ENCODE peak calls at places on chromosome 14, in five cellular contexts. One of them, this sample, is unnamed.
A peak's percentile ranks its signal among the peaks of the same experiment; 100 is the strongest.

GRCh38 chr14:48957486-48957885 is 628.7 kb downstream of the RPS29 start:
- DNase-seq in left lung: no peak
- DNase-seq in heart right ventricle: no peak
- DNase-seq in tibial nerve: no peak
- DNase-seq in CD8-positive, alpha-beta T cell: no peak
- DNase-seq in this sample: no peak

GRCh38 chr14:72576258-72576657 is 317.6 kb downstream of the DPF3 start:
- DNase-seq in left lung: no peak
- DNase-seq in CD8-positive, alpha-beta T cell: no peak
- DNase-seq in tibial nerve: no peak
- DNase-seq in heart right ventricle: no peak
- DNase-seq in this sample: no peak

GRCh38 chr14:33563492-33563891 is 387.4 kb downstream of the EGLN3 start:
- DNase-seq in CD8-positive, alpha-beta T cell: no peak
- DNase-seq in tibial nerve: no peak
- DNase-seq in heart right ventricle: no peak
- DNase-seq in left lung: no peak
- DNase-seq in this sample: no peak

GRCh38 chr14:23646648-23647549 is 10.7 kb downstream of the DHRS2 start:
- DNase-seq in CD8-positive, alpha-beta T cell: no peak
- DNase-seq in left lung: no peak
- DNase-seq in heart right ventricle: no peak
- DNase-seq in tibial nerve: no peak
- DNase-seq in this sample: no peak

GRCh38 chr14:94458558-94459200 is 6.1 kb upstream of the SERPINA11 start:
- DNase-seq in left lung: no peak
- DNase-seq in tibial nerve: no peak
- DNase-seq in CD8-positive, alpha-beta T cell: no peak
- DNase-seq in heart right ventricle: no peak
- DNase-seq in this sample: no peak

GRCh38 chr14:61474671-61475070 is 153.3 kb downstream of the PRKCH start:
- DNase-seq in tibial nerve: no peak
- DNase-seq in heart right ventricle: no peak
- DNase-seq in CD8-positive, alpha-beta T cell: peak; percentile 32
- DNase-seq in left lung: no peak
- DNase-seq in this sample: no peak

GRCh38 chr14:69941768-69942742 is 62.8 kb downstream of the SMOC1 start:
- DNase-seq in CD8-positive, alpha-beta T cell: no peak
- DNase-seq in heart right ventricle: no peak
- DNase-seq in tibial nerve: no peak
- DNase-seq in left lung: no peak
- DNase-seq in this sample: no peak

GRCh38 chr14:32150392-32150791 is 51.5 kb upstream of the RNU6-7 start:
- DNase-seq in tibial nerve: no peak
- DNase-seq in heart right ventricle: no peak
- DNase-seq in left lung: no peak
- DNase-seq in CD8-positive, alpha-beta T cell: no peak
- DNase-seq in this sample: no peak

GRCh38 chr14:59254146-59254910 is 65.9 kb downstream of the DAAM1 start:
- DNase-seq in tibial nerve: peak; percentile 47
- DNase-seq in CD8-positive, alpha-beta T cell: no peak
- DNase-seq in left lung: peak; percentile 79
- DNase-seq in heart right ventricle: peak; percentile 89
- DNase-seq in this sample: no peak

GRCh38 chr14:88682495-88683114 is 110.1 kb downstream of the EML5 start:
- DNase-seq in tibial nerve: no peak
- DNase-seq in heart right ventricle: no peak
- DNase-seq in CD8-positive, alpha-beta T cell: no peak
- DNase-seq in left lung: no peak
- DNase-seq in this sample: no peak

GRCh38 chr14:102645746-102646440 is 53.4 kb downstream of the RCOR1 start:
- DNase-seq in tibial nerve: no peak
- DNase-seq in CD8-positive, alpha-beta T cell: no peak
- DNase-seq in left lung: no peak
- DNase-seq in heart right ventricle: no peak
- DNase-seq in this sample: no peak

GRCh38 chr14:60311417-60311816 is 62.4 kb downstream of the PPM1A start:
- DNase-seq in tibial nerve: no peak
- DNase-seq in CD8-positive, alpha-beta T cell: no peak
- DNase-seq in heart right ventricle: no peak
- DNase-seq in left lung: no peak
- DNase-seq in this sample: no peak

GRCh38 chr14:105844047-105844630 is 317.8 kb downstream of the TMEM121 start:
- DNase-seq in tibial nerve: no peak
- DNase-seq in CD8-positive, alpha-beta T cell: no peak
- DNase-seq in heart right ventricle: no peak
- DNase-seq in left lung: peak; percentile 18
- DNase-seq in this sample: no peak

GRCh38 chr14:75978249-75978731 is 3.5 kb downstream of the TGFB3 start:
- DNase-seq in tibial nerve: no peak
- DNase-seq in CD8-positive, alpha-beta T cell: peak; percentile 65
- DNase-seq in left lung: no peak
- DNase-seq in heart right ventricle: no peak
- DNase-seq in this sample: no peak

GRCh38 chr14:38004610-38004879 is 203.2 kb upstream of the SSTR1 start:
- DNase-seq in tibial nerve: no peak
- DNase-seq in CD8-positive, alpha-beta T cell: no peak
- DNase-seq in left lung: no peak
- DNase-seq in heart right ventricle: no peak
- DNase-seq in this sample: no peak

GRCh38 chr14:36654185-36655053 is 7.2 kb upstream of the PAX9 start:
- DNase-seq in left lung: no peak
- DNase-seq in CD8-positive, alpha-beta T cell: no peak
- DNase-seq in tibial nerve: no peak
- DNase-seq in heart right ventricle: no peak
- DNase-seq in this sample: no peak

GRCh38 chr14:36652542-36653201 is 9.0 kb upstream of the PAX9 start:
- DNase-seq in CD8-positive, alpha-beta T cell: no peak
- DNase-seq in heart right ventricle: no peak
- DNase-seq in left lung: no peak
- DNase-seq in tibial nerve: no peak
- DNase-seq in this sample: no peak

GRCh38 chr14:36655571-36655962 is 6.1 kb upstream of the PAX9 start:
- DNase-seq in tibial nerve: no peak
- DNase-seq in CD8-positive, alpha-beta T cell: no peak
- DNase-seq in left lung: no peak
- DNase-seq in heart right ventricle: no peak
- DNase-seq in this sample: no peak

GRCh38 chr14:36655054-36655381 is 6.6 kb upstream of the PAX9 start:
- DNase-seq in heart right ventricle: no peak
- DNase-seq in tibial nerve: no peak
- DNase-seq in left lung: no peak
- DNase-seq in CD8-positive, alpha-beta T cell: no peak
- DNase-seq in this sample: no peak

DNA sequence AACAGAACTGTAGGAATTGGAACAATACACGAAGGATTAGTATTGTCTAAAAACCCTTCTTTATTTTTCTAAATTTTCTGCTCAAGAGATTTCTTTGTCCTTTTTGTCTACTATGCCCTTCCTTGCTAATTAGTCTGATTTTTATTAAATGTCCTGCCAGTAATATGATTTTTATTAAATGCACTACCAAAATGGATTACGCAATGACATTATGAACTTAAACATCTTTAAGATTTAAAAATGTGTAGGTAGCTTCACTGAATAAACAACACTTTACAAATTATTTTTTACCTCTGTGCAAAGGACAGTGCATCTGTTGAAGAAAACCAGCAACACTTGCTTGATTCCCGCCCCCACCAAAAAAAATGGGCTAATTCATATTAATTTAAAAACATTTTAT is 8.2 kb upstream of the PAX9 start:
- DNase-seq in heart right ventricle: no peak
- DNase-seq in tibial nerve: no peak
- DNase-seq in left lung: no peak
- DNase-seq in CD8-positive, alpha-beta T cell: no peak
- DNase-seq in this sample: no peak
- H3K27me3 ChIP-seq in heart right ventricle: peaks cover 100% of the 10 kb centered on the region
- H3K27me3 ChIP-seq in tibial nerve: peaks cover 100% of the 10 kb centered on the region
- H3K27me3 ChIP-seq in left lung: peaks cover 100% of the 10 kb centered on the region
- H3K27me3 ChIP-seq in CD8-positive, alpha-beta T cell: peaks cover 40% of the 10 kb centered on the region
- H3K27me3 ChIP-seq in this sample: no peaks in the 10 kb centered on the region

GRCh38 chr14:103818422-103818821 is 29.0 kb downstream of the PPP1R13B start:
- DNase-seq in CD8-positive, alpha-beta T cell: no peak
- DNase-seq in heart right ventricle: no peak
- DNase-seq in tibial nerve: no peak
- DNase-seq in left lung: no peak
- DNase-seq in this sample: no peak

GRCh38 chr14:103818870-103819269 is 28.5 kb downstream of the PPP1R13B start:
- DNase-seq in CD8-positive, alpha-beta T cell: no peak
- DNase-seq in left lung: no peak
- DNase-seq in heart right ventricle: no peak
- DNase-seq in tibial nerve: no peak
- DNase-seq in this sample: no peak

GRCh38 chr14:103815253-103815652 is 32.1 kb downstream of the PPP1R13B start:
- DNase-seq in heart right ventricle: no peak
- DNase-seq in tibial nerve: no peak
- DNase-seq in CD8-positive, alpha-beta T cell: no peak
- DNase-seq in left lung: no peak
- DNase-seq in this sample: no peak

GRCh38 chr14:103817595-103817994 is 29.8 kb downstream of the PPP1R13B start:
- DNase-seq in tibial nerve: no peak
- DNase-seq in CD8-positive, alpha-beta T cell: no peak
- DNase-seq in heart right ventricle: no peak
- DNase-seq in left lung: no peak
- DNase-seq in this sample: no peak

DNA sequence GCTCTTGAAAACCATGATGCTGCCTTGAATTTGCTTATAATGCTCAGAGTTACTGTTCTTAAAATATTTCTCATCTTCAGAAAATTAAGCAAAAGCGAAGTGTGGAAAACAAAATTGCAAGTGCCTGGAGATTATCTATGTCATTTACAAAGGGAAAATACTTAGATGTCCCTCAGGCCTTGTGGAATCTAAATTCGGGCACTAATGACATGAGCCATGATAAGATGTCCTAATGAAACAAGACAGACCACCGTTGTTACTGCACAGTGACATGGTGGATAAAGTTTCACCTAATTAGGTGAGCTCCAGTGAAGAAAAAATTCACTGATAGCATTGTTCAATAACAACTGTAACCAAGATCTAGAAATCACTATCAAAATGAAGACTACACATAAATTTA is 30.4 kb downstream of the PPP1R13B start:
- DNase-seq in heart right ventricle: no peak
- DNase-seq in tibial nerve: no peak
- DNase-seq in left lung: no peak
- DNase-seq in CD8-positive, alpha-beta T cell: no peak
- DNase-seq in this sample: no peak
- H3K27ac ChIP-seq in heart right ventricle: peak overlapping the region; percentile 3
- H3K27ac ChIP-seq in tibial nerve: no peak overlapping the region
- H3K27ac ChIP-seq in left lung: no peak overlapping the region
- H3K27ac ChIP-seq in CD8-positive, alpha-beta T cell: no peak overlapping the region
- H3K27ac ChIP-seq in this sample: no peak overlapping the region

GRCh38 chr14:104506461-104507253 is 72.9 kb upstream of the C14orf180 start:
- DNase-seq in left lung: no peak
- DNase-seq in CD8-positive, alpha-beta T cell: no peak
- DNase-seq in tibial nerve: no peak
- DNase-seq in heart right ventricle: no peak
- DNase-seq in this sample: no peak
- H3K27me3 ChIP-seq in left lung: peaks cover 35% of the 10 kb centered on the region
- H3K27me3 ChIP-seq in CD8-positive, alpha-beta T cell: no peaks in the 10 kb centered on the region
- H3K27me3 ChIP-seq in tibial nerve: no peaks in the 10 kb centered on the region
- H3K27me3 ChIP-seq in heart right ventricle: no peaks in the 10 kb centered on the region
- H3K27me3 ChIP-seq in this sample: peaks cover 10% of the 10 kb centered on the region

DNA sequence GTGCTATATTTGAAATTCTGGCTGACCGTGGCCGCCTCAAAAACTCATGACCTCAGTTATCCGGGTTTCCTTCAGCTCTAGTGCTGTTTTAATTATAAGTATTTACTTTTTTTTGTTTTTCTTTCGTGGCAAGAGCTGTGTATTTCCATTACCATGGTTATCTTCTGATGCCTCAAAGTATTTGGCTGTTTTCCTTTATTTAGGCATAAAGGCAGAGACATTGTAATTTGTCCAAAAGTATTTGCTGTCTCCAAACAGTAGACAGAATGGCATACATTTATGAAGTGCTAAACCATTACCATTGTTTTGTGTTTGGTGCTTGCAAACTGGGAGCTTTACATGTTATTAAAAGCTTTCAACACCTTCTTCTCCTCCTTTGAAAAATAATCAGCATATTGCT is 46.2 kb downstream of the FLRT2 start:
- DNase-seq in heart right ventricle: no peak
- DNase-seq in CD8-positive, alpha-beta T cell: no peak
- DNase-seq in left lung: no peak
- DNase-seq in tibial nerve: no peak
- DNase-seq in this sample: no peak
- H3K27ac ChIP-seq in heart right ventricle: no peak overlapping the region
- H3K27ac ChIP-seq in CD8-positive, alpha-beta T cell: no peak overlapping the region
- H3K27ac ChIP-seq in left lung: no peak overlapping the region
- H3K27ac ChIP-seq in tibial nerve: no peak overlapping the region
- H3K27ac ChIP-seq in this sample: no peak overlapping the region

GRCh38 chr14:101029668-101030290 is 126.3 kb upstream of the RTL1 start:
- DNase-seq in tibial nerve: no peak
- DNase-seq in CD8-positive, alpha-beta T cell: no peak
- DNase-seq in heart right ventricle: no peak
- DNase-seq in left lung: no peak
- DNase-seq in this sample: no peak
- H3K27me3 ChIP-seq in tibial nerve: no peaks in the 10 kb centered on the region
- H3K27me3 ChIP-seq in CD8-positive, alpha-beta T cell: no peaks in the 10 kb centered on the region
- H3K27me3 ChIP-seq in heart right ventricle: no peaks in the 10 kb centered on the region
- H3K27me3 ChIP-seq in left lung: peaks cover 4% of the 10 kb centered on the region
- H3K27me3 ChIP-seq in this sample: peaks cover 18% of the 10 kb centered on the region

GRCh38 chr14:81138429-81138828 is 82.3 kb downstream of the GTF2A1 start:
- DNase-seq in tibial nerve: no peak
- DNase-seq in CD8-positive, alpha-beta T cell: no peak
- DNase-seq in left lung: no peak
- DNase-seq in heart right ventricle: no peak
- DNase-seq in this sample: no peak

GRCh38 chr14:81132492-81132891 is 88.3 kb downstream of the GTF2A1 start:
- DNase-seq in left lung: no peak
- DNase-seq in tibial nerve: no peak
- DNase-seq in heart right ventricle: no peak
- DNase-seq in CD8-positive, alpha-beta T cell: no peak
- DNase-seq in this sample: no peak

GRCh38 chr14:81137316-81137715 is 83.4 kb downstream of the GTF2A1 start:
- DNase-seq in CD8-positive, alpha-beta T cell: no peak
- DNase-seq in tibial nerve: no peak
- DNase-seq in heart right ventricle: no peak
- DNase-seq in left lung: no peak
- DNase-seq in this sample: no peak
- H3K27ac ChIP-seq in CD8-positive, alpha-beta T cell: no peak overlapping the region
- H3K27ac ChIP-seq in tibial nerve: no peak overlapping the region
- H3K27ac ChIP-seq in heart right ventricle: no peak overlapping the region
- H3K27ac ChIP-seq in left lung: no peak overlapping the region
- H3K27ac ChIP-seq in this sample: no peak overlapping the region

GRCh38 chr14:90058876-90059458 is 2.8 kb upstream of the KCNK13 start:
- DNase-seq in CD8-positive, alpha-beta T cell: no peak
- DNase-seq in left lung: no peak
- DNase-seq in tibial nerve: no peak
- DNase-seq in heart right ventricle: no peak
- DNase-seq in this sample: no peak

GRCh38 chr14:90060312-90060964 is 1.4 kb upstream of the KCNK13 start:
- DNase-seq in CD8-positive, alpha-beta T cell: no peak
- DNase-seq in heart right ventricle: no peak
- DNase-seq in tibial nerve: no peak
- DNase-seq in left lung: peak; percentile 37
- DNase-seq in this sample: peak; percentile 9

GRCh38 chr14:90061849-90062794 is at the start of gene KCNK13:
- DNase-seq in CD8-positive, alpha-beta T cell: no peak
- DNase-seq in heart right ventricle: no peak
- DNase-seq in left lung: no peak
- DNase-seq in tibial nerve: no peak
- DNase-seq in this sample: no peak

GRCh38 chr14:90062852-90063539 is 1.2 kb downstream of the KCNK13 start:
- DNase-seq in heart right ventricle: no peak
- DNase-seq in left lung: no peak
- DNase-seq in CD8-positive, alpha-beta T cell: no peak
- DNase-seq in tibial nerve: no peak
- DNase-seq in this sample: no peak

GRCh38 chr14:90060965-90061848 is 587 bp upstream of the KCNK13 start:
- DNase-seq in tibial nerve: no peak
- DNase-seq in CD8-positive, alpha-beta T cell: no peak
- DNase-seq in left lung: no peak
- DNase-seq in heart right ventricle: no peak
- DNase-seq in this sample: no peak
- H3K27me3 ChIP-seq in tibial nerve: peaks cover 76% of the 10 kb centered on the region
- H3K27me3 ChIP-seq in CD8-positive, alpha-beta T cell: peaks cover 9% of the 10 kb centered on the region
- H3K27me3 ChIP-seq in left lung: peaks cover 100% of the 10 kb centered on the region
- H3K27me3 ChIP-seq in heart right ventricle: peaks cover 89% of the 10 kb centered on the region
- H3K27me3 ChIP-seq in this sample: no peaks in the 10 kb centered on the region